ENCODE peak calls at places on chromosomes 11 and 22, in eight cellular contexts. One of them, this sample, is unnamed.

GRCh38 chr22:20044495-20045151 is 23.7 kb downstream of the TANGO2 start:
- DNase-seq in PC-9: no peak
- DNase-seq in ovary: no peak
- DNase-seq in astrocyte of the spinal cord: no peak
- DNase-seq in H7: no peak
- DNase-seq in GM23248: no peak
- DNase-seq in Caco-2: no peak
- DNase-seq in Peyer's patch: no peak
- DNase-seq in this sample: no peak

GRCh38 chr11:32713496-32713895 is 81.0 kb downstream of the CCDC73 start:
- DNase-seq in PC-9: no peak
- DNase-seq in astrocyte of the spinal cord: peak; percentile 9
- DNase-seq in GM23248: peak; percentile 31
- DNase-seq in ovary: no peak
- DNase-seq in Caco-2: peak; percentile 17
- DNase-seq in Peyer's patch: no peak
- DNase-seq in H7: no peak
- DNase-seq in this sample: no peak

GRCh38 chr11:134711563-134711962 is 299.5 kb upstream of the B3GAT1 start:
- DNase-seq in GM23248: no peak
- DNase-seq in ovary: no peak
- DNase-seq in H7: no peak
- DNase-seq in PC-9: no peak
- DNase-seq in astrocyte of the spinal cord: no peak
- DNase-seq in Peyer's patch: no peak
- DNase-seq in Caco-2: no peak
- DNase-seq in this sample: no peak

GRCh38 chr11:67648140-67648795 is 2.3 kb downstream of the ACY3 start:
- DNase-seq in PC-9: peak; percentile 46
- DNase-seq in Peyer's patch: peak; percentile 80
- DNase-seq in GM23248: peak; percentile 22
- DNase-seq in astrocyte of the spinal cord: no peak
- DNase-seq in ovary: no peak
- DNase-seq in H7: peak; percentile 93
- DNase-seq in Caco-2: peak; percentile 58
- DNase-seq in this sample: peak; percentile 69

GRCh38 chr11:36411202-36411640 is 98.9 kb downstream of the TRAF6 start:
- DNase-seq in astrocyte of the spinal cord: no peak
- DNase-seq in PC-9: no peak
- DNase-seq in H7: no peak
- DNase-seq in GM23248: no peak
- DNase-seq in ovary: no peak
- DNase-seq in Caco-2: no peak
- DNase-seq in Peyer's patch: peak; percentile 77
- DNase-seq in this sample: no peak

GRCh38 chr11:111942826-111943225 is 5.7 kb downstream of the DIXDC1 start:
- DNase-seq in ovary: no peak
- DNase-seq in PC-9: no peak
- DNase-seq in Peyer's patch: no peak
- DNase-seq in astrocyte of the spinal cord: peak; percentile 74
- DNase-seq in H7: no peak
- DNase-seq in Caco-2: no peak
- DNase-seq in GM23248: peak; percentile 97
- DNase-seq in this sample: no peak

GRCh38 chr22:45072322-45072903 is 62.6 kb upstream of the PHF21B start:
- DNase-seq in astrocyte of the spinal cord: peak; percentile 71
- DNase-seq in PC-9: peak; percentile 79
- DNase-seq in H7: peak; percentile 89
- DNase-seq in Caco-2: peak; percentile 50
- DNase-seq in GM23248: peak; percentile 93
- DNase-seq in Peyer's patch: no peak
- DNase-seq in ovary: no peak
- DNase-seq in this sample: no peak

GRCh38 chr11:67463680-67464410 is 5.2 kb downstream of the TMEM134 start:
- DNase-seq in GM23248: peak; percentile 49
- DNase-seq in ovary: peak; percentile 57
- DNase-seq in Caco-2: no peak
- DNase-seq in astrocyte of the spinal cord: no peak
- DNase-seq in H7: peak; percentile 67
- DNase-seq in PC-9: peak; percentile 88
- DNase-seq in Peyer's patch: peak; percentile 91
- DNase-seq in this sample: peak; percentile 64

GRCh38 chr11:130849215-130849568 is 67.1 kb downstream of the SNX19 start:
- DNase-seq in Caco-2: no peak
- DNase-seq in GM23248: peak; percentile 95
- DNase-seq in PC-9: no peak
- DNase-seq in astrocyte of the spinal cord: peak; percentile 69
- DNase-seq in Peyer's patch: no peak
- DNase-seq in ovary: no peak
- DNase-seq in H7: no peak
- DNase-seq in this sample: no peak

GRCh38 chr11:117958949-117959348 is 27.2 kb upstream of the IL10RA start:
- DNase-seq in Peyer's patch: no peak
- DNase-seq in GM23248: no peak
- DNase-seq in ovary: no peak
- DNase-seq in astrocyte of the spinal cord: no peak
- DNase-seq in PC-9: no peak
- DNase-seq in H7: no peak
- DNase-seq in Caco-2: no peak
- DNase-seq in this sample: no peak

GRCh38 chr11:5624489-5625278 is at the start of gene TRIM34:
- DNase-seq in astrocyte of the spinal cord: peak; percentile 67
- DNase-seq in PC-9: peak; percentile 63
- DNase-seq in Peyer's patch: peak; percentile 82
- DNase-seq in Caco-2: peak; percentile 70
- DNase-seq in ovary: peak; percentile 29
- DNase-seq in GM23248: peak; percentile 85
- DNase-seq in H7: peak; percentile 75
- DNase-seq in this sample: no peak

GRCh38 chr11:111911563-111912401 is at the start of gene CRYAB:
- DNase-seq in Peyer's patch: peak; percentile 71
- DNase-seq in ovary: peak; percentile 86
- DNase-seq in PC-9: peak; percentile 53
- DNase-seq in astrocyte of the spinal cord: peak; percentile 49
- DNase-seq in Caco-2: no peak
- DNase-seq in H7: peak; percentile 48
- DNase-seq in GM23248: peak; percentile 98
- DNase-seq in this sample: peak; percentile 68

GRCh38 chr22:19619144-19620009 is 94.9 kb upstream of the SEPTIN5 start:
- DNase-seq in ovary: no peak
- DNase-seq in H7: no peak
- DNase-seq in astrocyte of the spinal cord: no peak
- DNase-seq in GM23248: no peak
- DNase-seq in Peyer's patch: no peak
- DNase-seq in PC-9: no peak
- DNase-seq in Caco-2: no peak
- DNase-seq in this sample: no peak

GRCh38 chr22:48943567-48944432 is 883.9 kb downstream of the BRD1 start:
- DNase-seq in GM23248: peak; percentile 4
- DNase-seq in Caco-2: peak; percentile 41
- DNase-seq in PC-9: no peak
- DNase-seq in ovary: no peak
- DNase-seq in astrocyte of the spinal cord: no peak
- DNase-seq in H7: peak; percentile 94
- DNase-seq in Peyer's patch: peak; percentile 37
- DNase-seq in this sample: peak; percentile 50

GRCh38 chr11:129992161-129992944 is 10.3 kb downstream of the PRDM10 start:
- DNase-seq in Peyer's patch: peak; percentile 73
- DNase-seq in H7: peak; percentile 84
- DNase-seq in ovary: no peak
- DNase-seq in PC-9: peak; percentile 74
- DNase-seq in GM23248: peak; percentile 24
- DNase-seq in Caco-2: peak; percentile 80
- DNase-seq in astrocyte of the spinal cord: peak; percentile 18
- DNase-seq in this sample: peak; percentile 85

GRCh38 chr11:126348806-126349582 is 6.5 kb upstream of the ST3GAL4 start:
- DNase-seq in H7: no peak
- DNase-seq in astrocyte of the spinal cord: peak; percentile 32
- DNase-seq in Peyer's patch: no peak
- DNase-seq in GM23248: peak; percentile 81
- DNase-seq in PC-9: peak; percentile 50
- DNase-seq in Caco-2: no peak
- DNase-seq in ovary: no peak
- DNase-seq in this sample: no peak

GRCh38 chr11:64255135-64256128 is 4.1 kb downstream of the PLCB3 start:
- DNase-seq in H7: no peak
- DNase-seq in ovary: no peak
- DNase-seq in PC-9: peak; percentile 33
- DNase-seq in astrocyte of the spinal cord: no peak
- DNase-seq in Caco-2: no peak
- DNase-seq in GM23248: no peak
- DNase-seq in Peyer's patch: no peak
- DNase-seq in this sample: no peak

GRCh38 chr11:62726156-62727006 is 876 bp downstream of the HNRNPUL2 start:
- DNase-seq in Peyer's patch: peak; percentile 57
- DNase-seq in PC-9: no peak
- DNase-seq in H7: no peak
- DNase-seq in ovary: no peak
- DNase-seq in Caco-2: no peak
- DNase-seq in astrocyte of the spinal cord: no peak
- DNase-seq in GM23248: no peak
- DNase-seq in this sample: peak; percentile 82

DNA sequence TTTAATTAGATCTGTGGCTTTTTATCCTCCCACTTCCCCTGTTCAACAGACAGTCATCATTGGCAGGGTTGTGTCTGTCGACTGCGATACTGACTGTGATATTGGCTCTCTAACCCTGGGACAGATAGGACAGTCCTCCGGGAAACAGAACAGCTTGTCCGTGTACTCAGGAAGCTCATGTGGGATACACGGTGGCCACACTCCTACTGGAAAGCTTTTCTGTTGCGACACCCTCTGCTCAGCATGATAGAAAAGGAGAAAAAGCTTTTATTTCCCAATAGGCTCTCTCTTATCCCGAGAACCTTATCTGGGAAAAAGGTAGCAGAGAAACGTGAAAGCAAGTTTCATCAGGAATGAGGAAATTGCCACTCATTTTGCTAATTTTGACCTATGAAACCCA is 60.4 kb upstream of the HSPA8 start:
- DNase-seq in H7: no peak
- DNase-seq in Caco-2: peak; percentile 19
- DNase-seq in astrocyte of the spinal cord: peak; percentile 46
- DNase-seq in GM23248: peak; percentile 77
- DNase-seq in PC-9: peak; percentile 82
- DNase-seq in ovary: no peak
- DNase-seq in Peyer's patch: peak; percentile 58
- DNase-seq in this sample: no peak
- H3K4me3 ChIP-seq in H7: no peak overlapping the region
- H3K4me3 ChIP-seq in Caco-2: no peak overlapping the region
- H3K4me3 ChIP-seq in astrocyte of the spinal cord: no peak overlapping the region
- H3K4me3 ChIP-seq in GM23248: peak overlapping the region; percentile 6
- H3K4me3 ChIP-seq in PC-9: no peak overlapping the region
- H3K4me3 ChIP-seq in ovary: no peak overlapping the region
- H3K4me3 ChIP-seq in Peyer's patch: no peak overlapping the region
- H3K4me3 ChIP-seq in this sample: no peak overlapping the region

GRCh38 chr22:26479792-26480610 is 3.6 kb downstream of the HPS4 start:
- DNase-seq in Peyer's patch: no peak
- DNase-seq in ovary: no peak
- DNase-seq in H7: no peak
- DNase-seq in PC-9: no peak
- DNase-seq in GM23248: no peak
- DNase-seq in astrocyte of the spinal cord: no peak
- DNase-seq in Caco-2: no peak
- DNase-seq in this sample: no peak
- H3K4me3 ChIP-seq in Peyer's patch: peak overlapping the region; percentile 29
- H3K4me3 ChIP-seq in ovary: no peak overlapping the region
- H3K4me3 ChIP-seq in H7: no peak overlapping the region
- H3K4me3 ChIP-seq in PC-9: no peak overlapping the region
- H3K4me3 ChIP-seq in GM23248: no peak overlapping the region
- H3K4me3 ChIP-seq in astrocyte of the spinal cord: no peak overlapping the region
- H3K4me3 ChIP-seq in Caco-2: no peak overlapping the region
- H3K4me3 ChIP-seq in this sample: peak overlapping the region; percentile 26

DNA sequence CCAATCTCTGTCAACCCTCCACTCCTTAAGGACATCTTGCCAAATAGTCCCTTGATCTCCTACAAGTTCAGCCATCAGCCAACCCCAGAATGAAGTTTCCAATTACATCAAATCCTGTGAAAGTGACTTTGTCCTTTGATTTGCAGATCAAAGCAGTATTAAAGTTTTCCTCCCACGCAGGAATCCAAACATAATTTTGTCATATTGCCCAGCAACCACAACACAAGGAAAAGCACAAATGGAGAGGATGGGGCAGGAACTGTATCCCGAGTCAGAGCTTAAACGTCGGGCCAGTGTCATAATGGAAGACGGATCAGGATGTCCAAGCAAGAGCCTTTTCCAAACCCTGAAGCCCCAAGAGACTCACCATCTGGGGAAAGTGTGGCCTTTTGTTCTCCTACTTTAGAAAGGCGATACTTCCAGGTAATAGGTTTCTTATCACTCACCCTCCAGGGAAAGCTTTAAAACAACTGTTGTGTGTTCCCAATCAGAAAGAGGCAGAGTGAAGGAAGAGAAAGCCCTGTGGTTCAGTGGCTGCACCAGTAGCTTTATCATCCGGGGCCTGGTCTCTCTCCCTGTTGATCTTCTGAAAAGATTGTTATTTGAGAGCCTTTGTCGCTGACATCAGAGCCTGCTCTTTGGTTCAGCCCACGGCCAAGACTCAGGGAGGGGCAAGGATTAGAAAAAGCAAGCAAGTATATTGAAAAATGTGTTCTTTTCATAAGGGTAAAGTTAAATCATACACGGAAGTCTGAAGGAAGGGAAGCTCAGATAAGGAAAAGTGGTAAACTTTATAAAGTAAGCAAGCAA is 41.7 kb downstream of the EXPH5 start:
- DNase-seq in PC-9: no peak
- DNase-seq in H7: no peak
- DNase-seq in ovary: no peak
- DNase-seq in astrocyte of the spinal cord: peak; percentile 43
- DNase-seq in Caco-2: peak; percentile 39
- DNase-seq in Peyer's patch: no peak
- DNase-seq in GM23248: peak; percentile 39
- DNase-seq in this sample: no peak
- H3K4me3 ChIP-seq in PC-9: no peak overlapping the region
- H3K4me3 ChIP-seq in H7: no peak overlapping the region
- H3K4me3 ChIP-seq in ovary: no peak overlapping the region
- H3K4me3 ChIP-seq in astrocyte of the spinal cord: no peak overlapping the region
- H3K4me3 ChIP-seq in Caco-2: no peak overlapping the region
- H3K4me3 ChIP-seq in Peyer's patch: no peak overlapping the region
- H3K4me3 ChIP-seq in GM23248: no peak overlapping the region
- H3K4me3 ChIP-seq in this sample: no peak overlapping the region

DNA sequence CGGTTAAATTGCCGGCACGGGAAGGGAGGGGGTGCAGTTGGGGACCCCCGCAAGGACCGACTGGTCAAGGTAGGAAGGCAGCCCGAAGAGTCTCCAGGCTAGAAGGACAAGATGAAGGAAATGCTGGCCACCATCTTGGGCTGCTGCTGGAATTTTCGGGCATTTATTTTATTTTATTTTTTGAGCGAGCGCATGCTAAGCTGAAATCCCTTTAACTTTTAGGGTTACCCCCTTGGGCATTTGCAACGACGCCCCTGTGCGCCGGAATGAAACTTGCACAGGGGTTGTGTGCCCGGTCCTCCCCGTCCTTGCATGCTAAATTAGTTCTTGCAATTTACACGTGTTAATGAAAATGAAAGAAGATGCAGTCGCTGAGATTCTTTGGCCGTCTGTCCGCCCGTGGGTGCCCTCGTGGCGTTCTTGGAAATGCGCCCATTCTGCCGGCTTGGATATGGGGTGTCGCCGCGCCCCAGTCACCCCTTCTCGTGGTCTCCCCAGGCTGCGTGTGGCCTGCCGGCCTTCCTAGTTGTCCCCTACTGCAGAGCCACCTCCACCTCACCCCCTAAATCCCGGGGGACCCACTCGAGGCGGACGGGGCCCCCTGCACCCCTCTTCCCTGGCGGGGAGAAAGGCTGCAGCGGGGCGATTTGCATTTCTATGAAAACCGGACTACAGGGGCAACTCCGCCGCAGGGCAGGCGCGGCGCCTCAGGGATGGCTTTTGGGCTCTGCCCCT is 529 bp upstream of the CCND1 start:
- DNase-seq in Peyer's patch: peak; percentile 64
- DNase-seq in H7: peak; percentile 54
- DNase-seq in astrocyte of the spinal cord: no peak
- DNase-seq in PC-9: peak; percentile 45
- DNase-seq in ovary: no peak
- DNase-seq in GM23248: peak; percentile 78
- DNase-seq in Caco-2: peak; percentile 24
- DNase-seq in this sample: peak; percentile 30
- H3K4me3 ChIP-seq in Peyer's patch: peak overlapping the region; percentile 65
- H3K4me3 ChIP-seq in H7: peak overlapping the region; percentile 99
- H3K4me3 ChIP-seq in astrocyte of the spinal cord: peak overlapping the region; percentile 89
- H3K4me3 ChIP-seq in PC-9: peak overlapping the region; percentile 99
- H3K4me3 ChIP-seq in ovary: peak overlapping the region; percentile 57
- H3K4me3 ChIP-seq in GM23248: peak overlapping the region; percentile 85
- H3K4me3 ChIP-seq in Caco-2: peak overlapping the region; percentile 73
- H3K4me3 ChIP-seq in this sample: peak overlapping the region; percentile 23